ENCODE peak calls at places on chromosome 10, in nine cellular contexts. Q, M, P, R, N, U, Y, C and B are unnamed samples. For H3K4me1, the result is how much of the 10 kb centered on the place peaks cover.

GRCh38 chr10:43390791-43391190 is 18.2 kb downstream of the HNRNPF start:
- DNase-seq in M (no peak), R (no peak), Y (peak), U (no peak), C (no peak), N (no peak), P (peak), Q (peak), B (no peak)

GRCh38 chr10:22625511-22626288 is 88.7 kb downstream of the PIP4K2A start:
- DNase-seq in P (no peak), Y (no peak), C (no peak), Q (no peak), U (no peak), R (no peak), N (no peak), M (no peak), B (no peak)

GRCh38 chr10:44190541-44190940 is 194.4 kb downstream of the CXCL12 start:
- DNase-seq in U (no peak), P (no peak), Y (no peak), R (no peak), M (no peak), C (no peak), N (no peak), Q (no peak), B (no peak)

GRCh38 chr10:33153266-33153967 is 181.1 kb downstream of the NRP1 start:
- DNase-seq in R (no peak), C (no peak), Y (no peak), N (no peak), M (no peak), U (no peak), P (no peak), Q (no peak), B (no peak)

GRCh38 chr10:93701903-93702277 is 502 bp downstream of the FRA10AC1 start:
- DNase-seq in R (no peak), U (no peak), N (no peak), C (no peak), M (no peak), Y (no peak), Q (peak), P (peak), B (no peak)

GRCh38 chr10:113454341-113455061 is 98.4 kb upstream of the HABP2 start:
- DNase-seq in P (peak), Q (peak), M (no peak), U (peak), C (no peak), Y (peak), N (peak), R (no peak), B (no peak)

GRCh38 chr10:84191106-84191505 is 3.2 kb upstream of the CDHR1 start:
- DNase-seq in N (no peak), Y (no peak), Q (no peak), R (no peak), C (no peak), M (no peak), P (no peak), U (no peak), B (no peak)

GRCh38 chr10:97483526-97483925 is 14.7 kb downstream of the MMS19 start:
- DNase-seq in P (no peak), M (no peak), N (no peak), R (no peak), C (no peak), U (no peak), Y (no peak), Q (no peak), B (no peak)

GRCh38 chr10:10662720-10663467 is 354.8 kb upstream of the CELF2 start:
- DNase-seq in Q (peak), P (no peak), R (no peak), M (no peak), U (no peak), N (no peak), Y (no peak), C (no peak), B (no peak)

GRCh38 chr10:131043039-131043691 is 268.4 kb downstream of the TCERG1L start:
- DNase-seq in Q (no peak), U (no peak), C (no peak), N (no peak), R (no peak), M (no peak), Y (no peak), P (no peak), B (no peak)

GRCh38 chr10:119246862-119247549 is 39.6 kb downstream of the GRK5 start:
- DNase-seq in Q (peak), Y (peak), N (no peak), M (no peak), U (no peak), C (no peak), R (peak), P (peak), B (no peak)

GRCh38 chr10:3510741-3511140 is 274.3 kb downstream of the KLF6 start:
- DNase-seq in P (no peak), Q (no peak), C (peak), R (no peak), M (no peak), N (no peak), Y (no peak), U (no peak), B (no peak)

GRCh38 chr10:62619409-62619730 is 185.2 kb upstream of the ADO start:
- DNase-seq in C (no peak), U (no peak), P (no peak), M (no peak), Q (no peak), Y (no peak), R (no peak), N (no peak), B (no peak)

GRCh38 chr10:78924319-78925003 is 144.3 kb upstream of the ZMIZ1 start:
- DNase-seq in C (no peak), U (no peak), M (no peak), Q (no peak), P (no peak), N (no peak), Y (no peak), R (no peak), B (no peak)

GRCh38 chr10:12928571-12928970 is 72.9 kb downstream of the CCDC3 start:
- DNase-seq in R (no peak), U (no peak), M (no peak), P (no peak), Q (no peak), C (no peak), N (no peak), Y (no peak), B (no peak)

GRCh38 chr10:59331661-59332060 is 30.7 kb downstream of the FAM13C start:
- DNase-seq in P (no peak), Q (no peak), N (no peak), C (no peak), M (no peak), Y (no peak), U (no peak), R (no peak), B (no peak)

GRCh38 chr10:30216811-30217210 is 132.3 kb downstream of the MTPAP start:
- DNase-seq in C (no peak), Y (no peak), Q (no peak), M (no peak), R (no peak), N (no peak), P (peak), U (no peak), B (no peak)

GRCh38 chr10:110414563-110415309 is 83.0 kb upstream of the DUSP5 start:
- DNase-seq in R (peak), Y (no peak), N (no peak), M (peak), Q (peak), C (no peak), P (peak), U (peak), B (peak)

GRCh38 chr10:71063431-71063830 is 148.9 kb upstream of the UNC5B start:
- DNase-seq in P (no peak), N (no peak), U (no peak), Q (no peak), R (no peak), Y (no peak), M (no peak), C (no peak), B (no peak)

GRCh38 chr10:74021248-74022055 is 23.5 kb downstream of the VCL start:
- DNase-seq in U (no peak), Q (peak), R (no peak), N (no peak), P (peak), Y (no peak), M (no peak), C (no peak), B (no peak)

GRCh38 chr10:26696786-26697162 is 727 bp upstream of the PDSS1 start:
- DNase-seq in N (no peak), R (no peak), C (no peak), P (peak), Q (peak), Y (no peak), U (peak), M (no peak), B (peak)

GRCh38 chr10:119348516-119349240 is 141.3 kb downstream of the GRK5 start:
- DNase-seq in C (no peak), R (no peak), U (no peak), N (no peak), M (no peak), Q (peak), Y (no peak), P (no peak), B (no peak)

GRCh38 chr10:71641449-71641848 is 78.1 kb downstream of the C10orf105 start:
- DNase-seq in M (no peak), R (no peak), P (no peak), Y (no peak), Q (no peak), U (no peak), C (no peak), N (no peak), B (no peak)

GRCh38 chr10:12337973-12338372 is 11.4 kb upstream of the CAMK1D start:
- DNase-seq in C (no peak), Y (no peak), N (no peak), M (no peak), U (no peak), P (no peak), R (no peak), Q (no peak), B (no peak)

GRCh38 chr10:8389630-8390029 is 335.1 kb downstream of the GATA3 start:
- DNase-seq in Q (no peak), M (no peak), N (no peak), C (no peak), Y (no peak), P (peak), U (no peak), R (no peak), B (peak)

GRCh38 chr10:97140887-97141745 is 44.6 kb downstream of the SLIT1 start:
- DNase-seq in C (no peak), M (no peak), R (no peak), Q (no peak), N (no peak), Y (no peak), U (no peak), P (no peak), B (no peak)

GRCh38 chr10:85148693-85149640 is 820.6 kb downstream of the CCSER2 start:
- DNase-seq in N (no peak), Y (no peak), M (no peak), R (no peak), C (peak), P (no peak), U (no peak), Q (no peak), B (no peak)

GRCh38 chr10:103990170-103990930 is 23.4 kb downstream of the SLK start:
- DNase-seq in R (no peak), P (no peak), C (no peak), Y (no peak), N (no peak), M (no peak), Q (no peak), U (no peak), B (no peak)

GRCh38 chr10:103983367-103983911 is 16.5 kb downstream of the SLK start:
- DNase-seq in R (no peak), Y (no peak), N (no peak), Q (no peak), C (no peak), P (no peak), U (peak), M (no peak), B (no peak)

GRCh38 chr10:103985726-103986125 is 18.8 kb downstream of the SLK start:
- DNase-seq in C (no peak), P (no peak), Y (no peak), R (no peak), U (no peak), N (no peak), M (no peak), Q (no peak), B (no peak)

GRCh38 chr10:103982639-103983038 is 15.7 kb downstream of the SLK start:
- DNase-seq in P (no peak), N (no peak), Y (no peak), M (no peak), U (no peak), R (no peak), C (no peak), Q (no peak), B (no peak)

DNA sequence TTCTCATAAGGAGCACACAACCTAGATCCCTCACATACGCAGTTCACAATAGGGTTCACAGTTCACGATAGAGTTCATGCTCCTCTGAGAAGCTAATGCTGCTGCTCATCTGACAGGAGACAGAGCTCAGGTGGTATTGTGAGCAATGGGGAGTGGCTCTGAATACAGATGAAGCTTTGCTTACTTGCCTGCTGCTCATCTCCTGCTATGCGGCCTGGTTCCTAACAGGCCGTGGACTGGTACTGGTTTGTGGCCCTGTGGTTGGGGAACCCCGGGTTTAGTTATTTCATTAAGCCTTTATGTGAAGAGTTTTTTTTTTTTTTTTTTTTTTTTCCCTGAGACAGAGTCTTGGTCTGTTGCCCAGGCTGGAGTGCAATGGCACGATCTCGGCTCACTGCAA is 19.4 kb downstream of the SLK start:
- DNase-seq in R (no peak), M (no peak), P (no peak), U (no peak), C (no peak), N (no peak), Y (no peak), Q (no peak), B (no peak)
- H3K4me1 ChIP-seq in R (under half), M (under half), P (under half), U (under half), C (under half), N (half or more), Y (under half), Q (under half), B (under half)

GRCh38 chr10:34661580-34661979 is 153.5 kb downstream of the PARD3 start:
- DNase-seq in P (no peak), U (peak), R (no peak), M (no peak), Y (no peak), N (no peak), Q (no peak), C (no peak), B (no peak)
- H3K4me1 ChIP-seq in P (under half), U (under half), R (under half), M (under half), Y (under half), N (under half), Q (under half), C (under half), B (under half)

GRCh38 chr10:24465899-24466615 is 257.1 kb downstream of the KIAA1217 start:
- DNase-seq in R (peak), M (peak), U (peak), Q (peak), C (peak), P (peak), Y (no peak), N (no peak), B (no peak)

GRCh38 chr10:24468281-24468751 is 255.4 kb downstream of the ARHGAP21 start:
- DNase-seq in R (no peak), Q (no peak), N (peak), P (peak), U (no peak), M (no peak), C (no peak), Y (no peak), B (no peak)

GRCh38 chr10:24467605-24468004 is 256.1 kb downstream of the ARHGAP21 start:
- DNase-seq in M (no peak), Y (no peak), C (no peak), N (no peak), Q (no peak), R (no peak), U (no peak), P (no peak), B (no peak)

GRCh38 chr10:24466616-24466949 is 257.1 kb downstream of the ARHGAP21 start:
- DNase-seq in C (no peak), Q (no peak), Y (no peak), N (no peak), R (no peak), U (no peak), M (no peak), P (no peak), B (no peak)

DNA sequence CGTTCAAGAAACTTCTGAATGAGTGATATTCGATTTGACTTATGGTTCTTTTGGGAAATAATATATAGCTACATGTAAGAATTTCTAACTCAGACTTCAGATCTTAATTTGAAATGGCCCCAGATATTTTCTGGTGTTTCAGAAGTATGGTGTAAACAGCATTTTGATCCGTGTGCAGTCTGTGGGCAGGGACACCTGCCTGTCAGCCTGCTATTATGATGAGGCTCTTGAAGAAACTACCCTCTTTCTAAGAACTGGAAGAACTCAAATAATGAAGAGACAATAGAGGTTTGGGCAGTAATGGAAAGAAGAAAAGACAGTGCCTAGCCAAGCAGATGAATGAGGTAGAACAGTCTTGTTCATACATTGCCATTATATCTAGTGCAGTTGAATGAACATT is 256.6 kb downstream of the ARHGAP21 start:
- DNase-seq in Q (no peak), P (no peak), Y (no peak), M (no peak), C (no peak), R (no peak), N (no peak), U (peak), B (no peak)
- H3K4me1 ChIP-seq in Q (under half), P (half or more), Y (under half), M (under half), C (under half), R (half or more), N (half or more), U (under half), B (under half)

GRCh38 chr10:124616836-124617130 is 127.4 kb downstream of the FAM53B start:
- DNase-seq in U (no peak), Q (no peak), P (no peak), M (no peak), R (no peak), C (no peak), N (no peak), Y (no peak), B (no peak)

GRCh38 chr10:124618674-124619073 is 125.5 kb downstream of the FAM53B start:
- DNase-seq in U (no peak), R (no peak), M (no peak), Y (no peak), Q (no peak), N (no peak), P (no peak), C (no peak), B (no peak)

GRCh38 chr10:124615259-124615658 is 128.9 kb downstream of the FAM53B start:
- DNase-seq in N (no peak), R (no peak), U (no peak), C (no peak), Y (no peak), M (no peak), Q (no peak), P (no peak), B (no peak)

GRCh38 chr10:124614003-124614659 is 130.0 kb downstream of the FAM53B start:
- DNase-seq in P (no peak), C (no peak), N (no peak), Q (no peak), R (no peak), M (no peak), U (no peak), Y (no peak), B (no peak)

GRCh38 chr10:124616040-124616835 is 127.9 kb downstream of the FAM53B start:
- DNase-seq in R (no peak), Q (no peak), C (no peak), Y (no peak), M (no peak), U (no peak), P (no peak), N (no peak), B (no peak)
- H3K4me1 ChIP-seq in R (under half), Q (under half), C (under half), Y (under half), M (under half), U (under half), P (under half), N (half or more), B (under half)

GRCh38 chr10:95480102-95480900 is 80.9 kb downstream of the SORBS1 start:
- DNase-seq in R (no peak), C (no peak), U (no peak), N (peak), M (no peak), P (no peak), Y (no peak), Q (peak), B (no peak)

GRCh38 chr10:95476482-95477174 is 84.5 kb downstream of the SORBS1 start:
- DNase-seq in Y (no peak), N (no peak), U (no peak), R (no peak), C (no peak), P (no peak), M (no peak), Q (no peak), B (no peak)

GRCh38 chr10:95477175-95477520 is 84.0 kb downstream of the SORBS1 start:
- DNase-seq in Y (no peak), P (no peak), N (no peak), M (no peak), Q (no peak), C (no peak), R (no peak), U (no peak), B (no peak)

GRCh38 chr10:95478935-95479334 is 82.2 kb downstream of the SORBS1 start:
- DNase-seq in C (no peak), U (no peak), M (no peak), R (no peak), P (no peak), Q (peak), N (no peak), Y (peak), B (no peak)

DNA sequence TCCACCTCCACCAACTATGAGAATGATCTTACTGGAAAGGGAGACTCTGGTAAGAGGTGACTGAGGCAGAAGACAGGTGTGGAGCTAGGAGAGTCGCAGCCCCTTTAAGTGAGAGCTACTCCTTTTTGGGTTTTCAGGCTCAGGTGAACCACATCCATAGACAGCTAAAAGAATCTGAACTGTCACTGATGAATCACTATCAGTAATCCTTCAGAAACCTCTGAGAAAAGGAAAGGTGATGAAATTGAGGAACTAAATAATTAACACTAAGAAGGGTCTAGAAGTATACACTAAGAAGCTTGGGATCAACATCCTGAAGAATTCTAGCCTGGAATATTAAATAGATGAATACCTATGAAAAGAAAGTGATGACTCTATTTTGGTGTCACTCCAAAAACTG is 83.0 kb downstream of the SORBS1 start:
- DNase-seq in C (no peak), Q (no peak), M (no peak), U (no peak), N (no peak), Y (no peak), R (no peak), P (no peak), B (no peak)
- H3K4me1 ChIP-seq in C (half or more), Q (half or more), M (under half), U (under half), N (half or more), Y (under half), R (under half), P (under half), B (under half)

DNA sequence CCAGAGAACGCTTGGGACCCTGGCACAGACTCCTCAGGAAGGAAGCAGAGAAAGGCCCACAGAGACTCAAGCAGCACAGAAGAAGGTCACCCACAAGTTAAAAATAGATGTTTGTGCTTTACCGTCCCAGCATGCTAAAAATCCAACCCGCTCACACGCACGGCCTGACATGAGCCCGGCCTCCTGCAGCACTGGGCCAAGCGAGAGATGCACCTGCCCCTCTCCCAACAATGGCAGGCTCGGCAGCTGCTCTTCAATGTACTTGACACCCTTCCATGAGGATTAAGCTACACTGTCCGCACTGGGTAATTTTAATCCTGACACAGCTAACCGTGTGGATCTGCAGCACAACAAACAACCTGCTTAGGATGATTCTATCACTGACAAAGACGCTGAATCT is 9.3 kb downstream of the DIP2C start:
- DNase-seq in C (no peak), R (no peak), N (peak), Q (no peak), M (no peak), P (no peak), Y (no peak), U (no peak), B (no peak)
- H3K4me1 ChIP-seq in C (under half), R (under half), N (half or more), Q (under half), M (under half), P (under half), Y (under half), U (under half), B (under half)

GRCh38 chr10:80502621-80503583 is 34.8 kb upstream of the SH2D4B start:
- DNase-seq in C (no peak), M (no peak), R (no peak), U (no peak), P (no peak), Y (no peak), N (no peak), Q (no peak), B (no peak)
- H3K4me1 ChIP-seq in C (under half), M (half or more), R (half or more), U (under half), P (under half), Y (under half), N (half or more), Q (under half), B (half or more)

GRCh38 chr10:99419688-99420087 is 10.7 kb downstream of the GOT1 start:
- DNase-seq in Q (no peak), R (no peak), N (no peak), Y (no peak), M (no peak), C (no peak), U (no peak), P (no peak), B (no peak)
- H3K4me1 ChIP-seq in Q (under half), R (under half), N (half or more), Y (under half), M (under half), C (under half), U (under half), P (under half), B (under half)